ENCODE peak calls at places on chromosome 5, in six cellular contexts. D, J, V, P, G and K are unnamed samples.

GRCh38 chr5:167358868-167359492 is 932.5 kb upstream of the WWC1 start:
- DNase-seq in J (peak; percentile 20), D (no peak), P (no peak), V (no peak), G (no peak), K (no peak)

GRCh38 chr5:159774476-159775031 is 141.7 kb upstream of the ADRA1B start:
- DNase-seq in J (no peak), D (no peak), P (no peak), V (no peak), G (no peak), K (no peak)

GRCh38 chr5:95973793-95974325 is 12.2 kb upstream of the ELL2 start:
- DNase-seq in P (no peak), V (peak; percentile 25), D (no peak), G (no peak), J (no peak), K (no peak)

GRCh38 chr5:14628346-14628745 is 36.2 kb upstream of the OTULIN start:
- DNase-seq in G (peak; percentile 67), V (peak; percentile 43), J (peak; percentile 14), P (no peak), D (peak; percentile 71), K (no peak)

GRCh38 chr5:174910245-174910737 is 185.9 kb downstream of the MSX2 start:
- DNase-seq in G (peak; percentile 88), V (peak; percentile 21), D (peak; percentile 77), P (peak; percentile 93), J (peak; percentile 24), K (peak; percentile 20)

GRCh38 chr5:125679522-125679921 is 743.7 kb upstream of the GRAMD2B start:
- DNase-seq in G (no peak), P (no peak), D (no peak), J (no peak), V (no peak), K (no peak)

GRCh38 chr5:76163111-76163628 is 80.0 kb downstream of the SV2C start:
- DNase-seq in D (no peak), G (no peak), J (no peak), V (no peak), P (no peak), K (no peak)

GRCh38 chr5:141618030-141618803 is 583 bp downstream of the DIAPH1 start:
- DNase-seq in D (peak; percentile 58), P (no peak), V (no peak), J (peak; percentile 40), G (peak; percentile 27), K (peak; percentile 27)

GRCh38 chr5:58366461-58366860 is 93.4 kb downstream of the PLK2 start:
- DNase-seq in P (no peak), D (peak; percentile 42), J (no peak), V (peak; percentile 39), G (no peak), K (no peak)

GRCh38 chr5:110968246-110969005 is 103.1 kb upstream of the TSLP start:
- DNase-seq in P (no peak), G (no peak), V (no peak), J (no peak), D (peak; percentile 26), K (no peak)

GRCh38 chr5:174423538-174423937 is 300.8 kb upstream of the MSX2 start:
- DNase-seq in V (no peak), J (no peak), G (no peak), P (no peak), D (no peak), K (no peak)

GRCh38 chr5:69295088-69295754 is 37.4 kb downstream of the CCDC125 start:
- DNase-seq in G (no peak), J (no peak), V (peak; percentile 21), D (peak; percentile 69), P (no peak), K (no peak)

GRCh38 chr5:7754997-7755596 is 95.8 kb downstream of the CFAP90 start:
- DNase-seq in V (peak; percentile 25), P (peak; percentile 92), G (peak; percentile 85), J (peak; percentile 36), D (peak; percentile 7), K (no peak)

GRCh38 chr5:160342413-160342941 is 27.9 kb downstream of the C1QTNF2 start:
- DNase-seq in G (no peak), P (peak; percentile 63), D (peak; percentile 45), V (peak; percentile 74), J (no peak), K (no peak)

GRCh38 chr5:112691758-112692157 is 45.9 kb upstream of the APC start:
- DNase-seq in J (peak; percentile 59), G (peak; percentile 47), D (no peak), V (no peak), P (no peak), K (no peak)

GRCh38 chr5:115551415-115551814 is 6.8 kb upstream of the FEM1C start:
- DNase-seq in P (no peak), J (no peak), D (peak; percentile 24), G (no peak), V (peak; percentile 25), K (no peak)

GRCh38 chr5:132227485-132228240 is at the start of gene P4HA2:
- DNase-seq in P (peak; percentile 98), J (peak; percentile 74), G (peak; percentile 67), V (peak; percentile 73), D (peak; percentile 89), K (no peak)

GRCh38 chr5:173201636-173202265 is 33.3 kb downstream of the NKX2-5 start:
- DNase-seq in G (no peak), V (peak; percentile 72), P (no peak), J (peak; percentile 5), D (peak; percentile 73), K (no peak)

GRCh38 chr5:105640328-105640727 is 2030.4 kb downstream of the EFNA5 start:
- DNase-seq in D (no peak), G (no peak), V (no peak), J (no peak), P (no peak), K (no peak)

GRCh38 chr5:11143456-11144267 is 382.6 kb upstream of the DAP start:
- DNase-seq in J (no peak), V (no peak), P (no peak), G (no peak), D (no peak), K (no peak)

GRCh38 chr5:55003432-55004065 is 18.2 kb upstream of the ESM1 start:
- DNase-seq in J (no peak), P (no peak), G (no peak), V (no peak), D (no peak), K (no peak)

GRCh38 chr5:102090770-102091169 is 205.3 kb downstream of the SLCO4C1 start:
- DNase-seq in P (no peak), G (peak; percentile 56), D (no peak), J (peak; percentile 21), V (no peak), K (no peak)

GRCh38 chr5:160492565-160492964 is 70.9 kb downstream of the PTTG1 start:
- DNase-seq in V (peak; percentile 28), D (no peak), J (no peak), G (no peak), P (no peak), K (no peak)

GRCh38 chr5:169686137-169686536 is 49.1 kb downstream of the DOCK2 start:
- DNase-seq in P (no peak), D (no peak), G (no peak), V (no peak), J (no peak), K (no peak)

GRCh38 chr5:147613359-147613758 is 103.5 kb upstream of the DPYSL3 start:
- DNase-seq in D (peak; percentile 67), P (no peak), G (no peak), V (peak; percentile 41), J (no peak), K (no peak)

GRCh38 chr5:1800470-1801060 is 642 bp upstream of the NDUFS6 start:
- DNase-seq in D (peak; percentile 16), G (no peak), J (peak; percentile 44), P (no peak), V (no peak), K (no peak)

GRCh38 chr5:176810084-176810597 is at the start of gene UNC5A:
- DNase-seq in D (peak; percentile 48), J (peak; percentile 35), P (peak; percentile 84), V (peak; percentile 8), G (peak; percentile 80), K (peak; percentile 7)

GRCh38 chr5:9265391-9266287 is 280.2 kb downstream of the SEMA5A start:
- DNase-seq in V (peak; percentile 88), J (no peak), G (no peak), P (no peak), D (peak; percentile 87), K (no peak)

GRCh38 chr5:77859306-77859705 is 83.2 kb upstream of the TBCA start:
- DNase-seq in V (peak; percentile 35), P (no peak), J (no peak), G (no peak), D (no peak), K (no peak)

GRCh38 chr5:171308453-171309275 is at the start of gene TLX3:
- DNase-seq in P (no peak), G (no peak), D (no peak), V (no peak), J (peak; percentile 29), K (no peak)

GRCh38 chr5:181088289-181088688 is 42.7 kb downstream of the OR2V1 start:
- DNase-seq in G (no peak), V (no peak), J (no peak), D (peak; percentile 19), P (peak; percentile 39), K (no peak)

GRCh38 chr5:2250365-2250950 is 367.7 kb upstream of the IRX4 start:
- DNase-seq in D (no peak), J (no peak), P (peak; percentile 74), G (no peak), V (no peak), K (no peak)

GRCh38 chr5:78221964-78222451 is 72.5 kb downstream of the AP3B1 start:
- DNase-seq in J (peak; percentile 44), P (no peak), V (peak; percentile 60), D (no peak), G (no peak), K (no peak)